ENCODE peak calls at places on chromosomes 1 and 21, in seven cellular contexts. F is endodermal cell; W is activated T-cell treated with anti-CD3 and anti-CD28 coated beads, Interleukin-2, amount 50 U/mL, for 72 hours; R is adrenal gland; V is T-helper 17 cell; E is bronchial epithelial cell; X is stimulated activated CD4-positive, alpha-beta T cell treated with anti-CD3 and anti-CD28 coated beads, Interleukin-1b, Interleukin-23, amount 100 ng/mL, for 24 hours. Q is an unnamed sample.

GRCh38 chr1:186008920-186009737 is 274.9 kb downstream of the HMCN1 start:
- DNase-seq in F (no peak), R (no peak), W (no peak), V (no peak), E (peak), X (no peak), Q (no peak)

GRCh38 chr1:6530504-6531160 is 23.7 kb downstream of the NOL9 start:
- DNase-seq in X (no peak), W (no peak), V (no peak), R (no peak), E (no peak), F (no peak), Q (no peak)

GRCh38 chr1:234656981-234657651 is 47.1 kb upstream of the IRF2BP2 start:
- DNase-seq in V (no peak), R (no peak), W (peak), F (no peak), E (peak), X (no peak), Q (no peak)

GRCh38 chr1:59693431-59693830 is 121.3 kb upstream of the HOOK1 start:
- DNase-seq in R (no peak), F (no peak), E (no peak), X (no peak), V (no peak), W (no peak), Q (no peak)

GRCh38 chr1:245874942-245875580 is 632.0 kb downstream of the SMYD3 start:
- DNase-seq in E (peak), F (no peak), X (no peak), W (no peak), R (peak), V (no peak), Q (no peak)

GRCh38 chr1:108079550-108079949 is 114.6 kb upstream of the VAV3 start:
- DNase-seq in E (no peak), W (peak), X (no peak), F (no peak), R (no peak), V (no peak), Q (no peak)

GRCh38 chr1:94334156-94334555 is 84.0 kb upstream of the ABCD3 start:
- DNase-seq in X (no peak), F (no peak), W (no peak), E (no peak), V (no peak), R (no peak), Q (no peak)

GRCh38 chr1:228245111-228245510 is 37.3 kb downstream of the OBSCN start:
- DNase-seq in E (no peak), R (no peak), F (no peak), W (no peak), V (no peak), X (no peak), Q (no peak)

GRCh38 chr1:18808561-18808960 is 50.9 kb downstream of the TAS1R2 start:
- DNase-seq in E (no peak), F (no peak), W (no peak), X (no peak), V (no peak), R (no peak), Q (no peak)

GRCh38 chr1:52970149-52970548 is 43.1 kb downstream of the SCP2 start:
- DNase-seq in X (no peak), W (no peak), F (peak), E (peak), V (no peak), R (no peak), Q (peak)

GRCh38 chr21:26715878-26716506 is 129.2 kb downstream of the ADAMTS1 start:
- DNase-seq in R (peak), X (no peak), W (peak), E (peak), F (peak), V (no peak), Q (peak)

GRCh38 chr1:36384542-36385409 is 948 bp downstream of the STK40 start:
- DNase-seq in X (no peak), E (peak), V (peak), W (peak), R (peak), F (peak), Q (peak)

GRCh38 chr21:35039595-35040291 is 9.4 kb downstream of the RUNX1 start:
- DNase-seq in R (no peak), E (no peak), W (no peak), V (no peak), X (no peak), F (no peak), Q (no peak)

GRCh38 chr1:181676269-181676668 is 193.0 kb downstream of the CACNA1E start:
- DNase-seq in R (peak), E (peak), W (peak), F (peak), V (no peak), X (no peak), Q (peak)

GRCh38 chr1:67645495-67646144 is 39.4 kb upstream of the GADD45A start:
- DNase-seq in W (no peak), F (no peak), X (no peak), V (no peak), E (no peak), R (peak), Q (no peak)

GRCh38 chr1:93501829-93502369 is 54.0 kb downstream of the FNBP1L start:
- DNase-seq in X (no peak), R (no peak), F (no peak), E (no peak), W (no peak), V (no peak), Q (no peak)

GRCh38 chr1:224052767-224053166 is 61.1 kb upstream of the FBXO28 start:
- DNase-seq in X (no peak), F (no peak), W (no peak), R (no peak), V (no peak), E (peak), Q (no peak)

GRCh38 chr1:91490501-91490900 is 10.2 kb upstream of the CDC7 start:
- DNase-seq in W (no peak), X (no peak), R (no peak), V (no peak), E (no peak), F (no peak), Q (no peak)

Q was measured in H9.